ENCODE peak calls at places on chromosome 17, in nine cellular contexts. One of them, this sample, is unnamed.

GRCh38 chr17:31339906-31340661 is 18.7 kb upstream of the EVI2A start:
- DNase-seq in body of pancreas: no peak
- DNase-seq in A549: no peak
- DNase-seq in GM12891: no peak
- DNase-seq in lower leg skin: no peak
- DNase-seq in ovary: no peak
- DNase-seq in heart left ventricle: no peak
- DNase-seq in sigmoid colon: no peak
- DNase-seq in breast epithelium: no peak
- DNase-seq in this sample: no peak

GRCh38 chr17:36632916-36633846 is 31.8 kb downstream of the MRM1 start:
- DNase-seq in A549: no peak
- DNase-seq in GM12891: no peak
- DNase-seq in sigmoid colon: no peak
- DNase-seq in ovary: no peak
- DNase-seq in heart left ventricle: no peak
- DNase-seq in breast epithelium: no peak
- DNase-seq in lower leg skin: no peak
- DNase-seq in body of pancreas: no peak
- DNase-seq in this sample: no peak

GRCh38 chr17:18235743-18236256 is 10.4 kb downstream of the LLGL1 start:
- DNase-seq in heart left ventricle: no peak
- DNase-seq in GM12891: no peak
- DNase-seq in breast epithelium: peak
- DNase-seq in sigmoid colon: no peak
- DNase-seq in body of pancreas: no peak
- DNase-seq in lower leg skin: no peak
- DNase-seq in ovary: no peak
- DNase-seq in A549: no peak
- DNase-seq in this sample: no peak

GRCh38 chr17:49013311-49014205 is 16.4 kb downstream of the IGF2BP1 start:
- DNase-seq in sigmoid colon: no peak
- DNase-seq in A549: no peak
- DNase-seq in breast epithelium: no peak
- DNase-seq in GM12891: no peak
- DNase-seq in body of pancreas: no peak
- DNase-seq in heart left ventricle: no peak
- DNase-seq in ovary: no peak
- DNase-seq in lower leg skin: peak
- DNase-seq in this sample: no peak

GRCh38 chr17:59004338-59005111 is 102.2 kb downstream of the TRIM37 start:
- DNase-seq in lower leg skin: peak
- DNase-seq in ovary: peak
- DNase-seq in breast epithelium: peak
- DNase-seq in GM12891: no peak
- DNase-seq in A549: peak
- DNase-seq in body of pancreas: peak
- DNase-seq in heart left ventricle: peak
- DNase-seq in sigmoid colon: no peak
- DNase-seq in this sample: no peak

GRCh38 chr17:79935197-79935844 is 96.1 kb upstream of the CBX4 start:
- DNase-seq in lower leg skin: no peak
- DNase-seq in heart left ventricle: no peak
- DNase-seq in GM12891: no peak
- DNase-seq in body of pancreas: no peak
- DNase-seq in breast epithelium: no peak
- DNase-seq in A549: no peak
- DNase-seq in ovary: no peak
- DNase-seq in sigmoid colon: no peak
- DNase-seq in this sample: no peak

GRCh38 chr17:79615446-79615845 is 4.6 kb upstream of the RBFOX3 start:
- DNase-seq in ovary: no peak
- DNase-seq in lower leg skin: no peak
- DNase-seq in heart left ventricle: no peak
- DNase-seq in body of pancreas: no peak
- DNase-seq in sigmoid colon: peak
- DNase-seq in A549: no peak
- DNase-seq in breast epithelium: no peak
- DNase-seq in GM12891: no peak
- DNase-seq in this sample: no peak

GRCh38 chr17:80477647-80478478 is 1.5 kb upstream of the NPTX1 start:
- DNase-seq in body of pancreas: peak
- DNase-seq in lower leg skin: no peak
- DNase-seq in heart left ventricle: no peak
- DNase-seq in sigmoid colon: peak
- DNase-seq in breast epithelium: no peak
- DNase-seq in ovary: peak
- DNase-seq in GM12891: no peak
- DNase-seq in A549: peak
- DNase-seq in this sample: no peak

GRCh38 chr17:43905985-43906852 is 1.1 kb downstream of the MPP2 start:
- DNase-seq in sigmoid colon: peak
- DNase-seq in A549: peak
- DNase-seq in lower leg skin: peak
- DNase-seq in heart left ventricle: peak
- DNase-seq in GM12891: no peak
- DNase-seq in body of pancreas: peak
- DNase-seq in breast epithelium: peak
- DNase-seq in ovary: peak
- DNase-seq in this sample: no peak

GRCh38 chr17:4263282-4264215 is at the start of gene ANKFY1:
- DNase-seq in lower leg skin: peak
- DNase-seq in body of pancreas: peak
- DNase-seq in sigmoid colon: peak
- DNase-seq in heart left ventricle: peak
- DNase-seq in breast epithelium: peak
- DNase-seq in A549: peak
- DNase-seq in GM12891: peak
- DNase-seq in ovary: peak
- DNase-seq in this sample: peak
- TF ChIP-seq POLR2A in lower leg skin: no peak
- TF ChIP-seq POLR2A in body of pancreas: peak
- TF ChIP-seq POLR2A in sigmoid colon: peak
- TF ChIP-seq POLR2A in heart left ventricle: no peak
- TF ChIP-seq POLR2A in breast epithelium: peak
- TF ChIP-seq POLR2A in A549: peak
- TF ChIP-seq POLR2A in GM12891: peak
- TF ChIP-seq POLR2A in ovary: peak
- TF ChIP-seq POLR2A in this sample: peak

DNA sequence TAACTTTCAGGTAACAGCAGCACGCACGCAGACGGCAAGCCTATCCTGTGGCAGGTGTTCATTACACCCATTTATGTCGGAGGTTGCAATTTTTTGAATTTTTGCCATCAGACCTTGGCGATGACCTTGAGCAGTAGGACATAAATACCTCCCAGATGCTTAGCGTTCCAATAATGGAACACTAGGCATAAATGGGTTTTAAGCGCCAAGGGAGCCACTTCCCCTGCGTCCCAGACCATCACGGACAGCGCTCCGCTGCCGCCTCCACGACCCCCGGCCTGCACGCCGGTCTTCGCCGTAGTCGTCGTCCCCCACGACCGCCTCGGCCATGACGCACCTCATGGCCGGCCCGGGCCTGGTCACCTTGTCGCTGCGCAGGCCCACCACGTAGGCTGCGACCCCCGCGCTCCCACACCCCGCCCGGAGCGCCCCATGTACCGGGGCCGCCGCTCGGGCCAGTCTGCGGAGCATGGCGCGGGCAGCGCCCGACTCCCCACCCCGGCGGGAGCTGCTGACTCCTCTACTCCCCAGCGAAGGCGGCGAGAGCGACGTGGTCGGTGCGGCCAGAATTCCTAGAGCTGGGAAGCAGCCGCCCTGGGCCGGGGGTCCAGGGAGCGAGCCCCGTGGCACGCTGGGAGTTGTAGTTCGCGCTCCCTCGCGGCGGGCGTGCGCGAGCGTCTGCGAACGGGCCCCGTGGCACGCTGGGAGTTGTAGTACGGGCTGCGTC is 22.7 kb downstream of the TMEM235 start:
- DNase-seq in lower leg skin: peak
- DNase-seq in ovary: peak
- DNase-seq in breast epithelium: peak
- DNase-seq in heart left ventricle: peak
- DNase-seq in body of pancreas: peak
- DNase-seq in GM12891: peak
- DNase-seq in A549: peak
- DNase-seq in sigmoid colon: peak
- DNase-seq in this sample: no peak
- TF ChIP-seq POLR2A in lower leg skin: no peak
- TF ChIP-seq POLR2A in ovary: no peak
- TF ChIP-seq POLR2A in breast epithelium: no peak
- TF ChIP-seq POLR2A in heart left ventricle: peak
- TF ChIP-seq POLR2A in body of pancreas: peak
- TF ChIP-seq POLR2A in GM12891: no peak
- TF ChIP-seq POLR2A in A549: peak
- TF ChIP-seq POLR2A in sigmoid colon: peak
- TF ChIP-seq POLR2A in this sample: peak

GRCh38 chr17:56890390-56890789 is 23.5 kb downstream of the TRIM25 start:
- DNase-seq in lower leg skin: no peak
- DNase-seq in heart left ventricle: no peak
- DNase-seq in sigmoid colon: no peak
- DNase-seq in breast epithelium: no peak
- DNase-seq in body of pancreas: no peak
- DNase-seq in A549: no peak
- DNase-seq in GM12891: no peak
- DNase-seq in ovary: no peak
- DNase-seq in this sample: no peak

GRCh38 chr17:56887552-56888467 is 26.0 kb downstream of the TRIM25 start:
- DNase-seq in sigmoid colon: no peak
- DNase-seq in breast epithelium: no peak
- DNase-seq in GM12891: no peak
- DNase-seq in lower leg skin: peak
- DNase-seq in A549: no peak
- DNase-seq in heart left ventricle: no peak
- DNase-seq in ovary: no peak
- DNase-seq in body of pancreas: no peak
- DNase-seq in this sample: no peak

GRCh38 chr17:56884483-56885144 is 29.2 kb downstream of the TRIM25 start:
- DNase-seq in ovary: no peak
- DNase-seq in A549: no peak
- DNase-seq in GM12891: no peak
- DNase-seq in body of pancreas: no peak
- DNase-seq in sigmoid colon: no peak
- DNase-seq in lower leg skin: peak
- DNase-seq in heart left ventricle: no peak
- DNase-seq in breast epithelium: no peak
- DNase-seq in this sample: no peak

GRCh38 chr17:56887105-56887504 is 26.7 kb downstream of the TRIM25 start:
- DNase-seq in body of pancreas: no peak
- DNase-seq in breast epithelium: no peak
- DNase-seq in heart left ventricle: no peak
- DNase-seq in ovary: no peak
- DNase-seq in sigmoid colon: no peak
- DNase-seq in GM12891: no peak
- DNase-seq in A549: no peak
- DNase-seq in lower leg skin: no peak
- DNase-seq in this sample: no peak

DNA sequence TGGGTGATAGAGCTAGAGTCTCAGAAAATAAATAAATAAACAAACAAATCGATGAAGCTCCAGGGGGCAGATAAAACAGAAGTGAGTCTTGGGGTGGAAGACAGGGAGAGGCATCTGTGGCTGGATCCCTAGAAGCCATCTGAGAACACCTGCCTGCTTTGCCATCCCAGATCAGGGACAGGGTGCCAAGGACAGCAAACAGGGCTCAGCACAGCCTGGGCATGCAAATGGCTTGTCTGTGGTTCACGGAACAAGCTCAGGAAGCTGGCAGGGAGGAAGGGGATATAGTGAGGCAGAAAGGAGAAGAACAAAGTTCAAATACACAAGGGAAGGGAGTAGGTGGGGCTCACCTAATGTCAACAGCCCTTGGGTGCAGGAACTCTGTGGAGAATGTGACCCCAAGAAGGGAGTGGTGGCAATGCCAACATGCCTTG is 27.5 kb downstream of the TRIM25 start:
- DNase-seq in GM12891: no peak
- DNase-seq in sigmoid colon: no peak
- DNase-seq in lower leg skin: peak
- DNase-seq in A549: no peak
- DNase-seq in heart left ventricle: no peak
- DNase-seq in ovary: no peak
- DNase-seq in breast epithelium: no peak
- DNase-seq in body of pancreas: no peak
- DNase-seq in this sample: no peak
- TF ChIP-seq POLR2A in GM12891: peak
- TF ChIP-seq POLR2A in sigmoid colon: no peak
- TF ChIP-seq POLR2A in lower leg skin: no peak
- TF ChIP-seq POLR2A in A549: no peak
- TF ChIP-seq POLR2A in heart left ventricle: no peak
- TF ChIP-seq POLR2A in ovary: no peak
- TF ChIP-seq POLR2A in breast epithelium: no peak
- TF ChIP-seq POLR2A in body of pancreas: no peak
- TF ChIP-seq POLR2A in this sample: no peak

GRCh38 chr17:45048795-45049563 is 2.5 kb downstream of the DCAKD start:
- DNase-seq in breast epithelium: no peak
- DNase-seq in heart left ventricle: no peak
- DNase-seq in A549: peak
- DNase-seq in lower leg skin: no peak
- DNase-seq in body of pancreas: no peak
- DNase-seq in sigmoid colon: no peak
- DNase-seq in GM12891: no peak
- DNase-seq in ovary: no peak
- DNase-seq in this sample: no peak

GRCh38 chr17:45052052-45052772 is 780 bp upstream of the DCAKD start:
- DNase-seq in breast epithelium: no peak
- DNase-seq in heart left ventricle: peak
- DNase-seq in A549: no peak
- DNase-seq in ovary: peak
- DNase-seq in sigmoid colon: peak
- DNase-seq in GM12891: no peak
- DNase-seq in body of pancreas: peak
- DNase-seq in lower leg skin: peak
- DNase-seq in this sample: no peak

GRCh38 chr17:45051060-45051719 is at the start of gene DCAKD:
- DNase-seq in sigmoid colon: peak
- DNase-seq in heart left ventricle: peak
- DNase-seq in A549: peak
- DNase-seq in GM12891: peak
- DNase-seq in body of pancreas: peak
- DNase-seq in ovary: peak
- DNase-seq in lower leg skin: peak
- DNase-seq in breast epithelium: peak
- DNase-seq in this sample: peak

GRCh38 chr17:45046536-45047125 is 4.8 kb downstream of the DCAKD start:
- DNase-seq in lower leg skin: no peak
- DNase-seq in breast epithelium: no peak
- DNase-seq in A549: peak
- DNase-seq in GM12891: no peak
- DNase-seq in body of pancreas: no peak
- DNase-seq in heart left ventricle: no peak
- DNase-seq in ovary: no peak
- DNase-seq in sigmoid colon: no peak
- DNase-seq in this sample: no peak

DNA sequence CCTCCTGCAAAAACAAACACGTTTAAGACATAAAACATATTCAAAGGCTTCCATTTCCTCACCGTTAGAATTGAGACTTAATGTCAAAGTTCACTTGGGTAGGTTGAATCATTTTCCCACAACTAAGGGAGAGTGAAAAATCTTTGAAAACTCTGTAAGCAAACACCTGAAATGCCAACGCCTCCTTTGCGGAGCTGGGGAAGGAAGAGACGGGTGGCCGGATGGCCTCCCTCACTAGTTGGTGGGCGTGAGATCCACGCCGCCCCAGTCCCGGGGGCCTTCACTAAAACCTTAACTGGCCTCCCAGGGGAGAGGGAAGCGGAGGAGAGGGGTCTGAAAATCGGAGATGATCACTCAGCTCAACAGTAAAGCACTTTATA is 762 bp downstream of the DCAKD start:
- DNase-seq in breast epithelium: no peak
- DNase-seq in body of pancreas: peak
- DNase-seq in A549: peak
- DNase-seq in heart left ventricle: no peak
- DNase-seq in sigmoid colon: no peak
- DNase-seq in ovary: no peak
- DNase-seq in lower leg skin: no peak
- DNase-seq in GM12891: no peak
- DNase-seq in this sample: no peak
- TF ChIP-seq POLR2A in breast epithelium: no peak
- TF ChIP-seq POLR2A in body of pancreas: no peak
- TF ChIP-seq POLR2A in A549: no peak
- TF ChIP-seq POLR2A in heart left ventricle: no peak
- TF ChIP-seq POLR2A in sigmoid colon: no peak
- TF ChIP-seq POLR2A in ovary: no peak
- TF ChIP-seq POLR2A in lower leg skin: no peak
- TF ChIP-seq POLR2A in GM12891: no peak
- TF ChIP-seq POLR2A in this sample: no peak

This sample was measured in esophagus squamous epithelium.